ENCODE peak calls at places on chromosomes 2 and 18, in ten cellular contexts. R is COR-L47, K is NCI-H1092 treated with DMSO at 0.1 percent for 48 hours, O is NCI-H1105, J is T-helper 2 cell, Z is HCT116, F is B cell, Q is globus pallidus, H is Kasumi-1, P is EL. A is an unnamed sample.
A peak's percentile ranks its signal among the peaks of the same experiment; 100 is the strongest.

GRCh38 chr2:99153921-99154604 is 679 bp downstream of the TSGA10 start:
- DNase-seq in R (no peak), K (no peak), O (no peak), J (no peak), Z (no peak), F (no peak), Q (peak; percentile 9), H (no peak), P (no peak), A (peak; percentile 4)

GRCh38 chr18:34909637-34910364 is 131.4 kb upstream of the MAPRE2 start:
- DNase-seq in R (no peak), K (no peak), O (no peak), J (no peak), Z (no peak), F (no peak), Q (peak; percentile 35), H (no peak), P (no peak), A (peak; percentile 8)

GRCh38 chr18:70627100-70627802 is 338.4 kb downstream of the SOCS6 start:
- DNase-seq in R (peak; percentile 18), K (peak; percentile 24), O (no peak), J (no peak), Z (no peak), F (no peak), Q (no peak), H (no peak), P (no peak), A (no peak)

GRCh38 chr18:76992226-76993084 is 140.1 kb downstream of the MBP start:
- DNase-seq in R (no peak), K (no peak), O (no peak), J (no peak), Z (no peak), F (peak; percentile 24), Q (no peak), H (no peak), P (no peak), A (no peak)

GRCh38 chr2:175309799-175310198 is 128.3 kb upstream of the ATP5MC3 start:
- DNase-seq in R (peak; percentile 69), K (peak; percentile 63), O (peak; percentile 22), J (no peak), Z (peak; percentile 16), F (no peak), Q (peak; percentile 5), H (peak; percentile 82), P (peak; percentile 18), A (peak; percentile 39)

GRCh38 chr2:176734868-176735267 is 465.6 kb downstream of the MTX2 start:
- DNase-seq in R (no peak), K (no peak), O (no peak), J (no peak), Z (no peak), F (no peak), Q (no peak), H (no peak), P (no peak), A (no peak)

GRCh38 chr2:74513605-74514367 is 464 bp upstream of the TLX2 start:
- DNase-seq in R (no peak), K (no peak), O (no peak), J (no peak), Z (no peak), F (no peak), Q (no peak), H (no peak), P (no peak), A (peak; percentile 43)

GRCh38 chr2:69253033-69253535 is 133.9 kb downstream of the GFPT1 start:
- DNase-seq in R (no peak), K (no peak), O (no peak), J (no peak), Z (no peak), F (no peak), Q (no peak), H (no peak), P (peak; percentile 49), A (no peak)

GRCh38 chr18:63137999-63138448 is 181.5 kb downstream of the BCL2 start:
- DNase-seq in R (no peak), K (no peak), O (no peak), J (peak; percentile 74), Z (no peak), F (peak; percentile 71), Q (no peak), H (peak; percentile 91), P (no peak), A (no peak)

GRCh38 chr2:150389487-150389886 is 98.0 kb downstream of the RND3 start:
- DNase-seq in R (no peak), K (no peak), O (no peak), J (no peak), Z (no peak), F (no peak), Q (no peak), H (no peak), P (peak; percentile 46), A (no peak)

GRCh38 chr2:9251154-9252001 is 44.8 kb downstream of the ASAP2 start:
- DNase-seq in R (no peak), K (no peak), O (no peak), J (no peak), Z (no peak), F (peak; percentile 38), Q (no peak), H (no peak), P (peak; percentile 96), A (peak; percentile 93)

GRCh38 chr2:54559593-54560145 is 103.5 kb downstream of the SPTBN1 start:
- DNase-seq in R (no peak), K (peak; percentile 20), O (no peak), J (no peak), Z (no peak), F (no peak), Q (no peak), H (peak; percentile 77), P (peak; percentile 91), A (peak; percentile 78)

GRCh38 chr2:220191737-220192136 is 564.3 kb downstream of the SLC4A3 start:
- DNase-seq in R (no peak), K (no peak), O (no peak), J (no peak), Z (no peak), F (no peak), Q (no peak), H (no peak), P (no peak), A (no peak)

GRCh38 chr2:173077506-173078177 is 2.0 kb downstream of the MAP3K20 start:
- DNase-seq in R (no peak), K (no peak), O (no peak), J (no peak), Z (no peak), F (no peak), Q (no peak), H (no peak), P (peak; percentile 62), A (no peak)

GRCh38 chr2:111185496-111186022 is 64.8 kb downstream of the BCL2L11 start:
- DNase-seq in R (no peak), K (peak; percentile 75), O (peak; percentile 21), J (no peak), Z (no peak), F (no peak), Q (no peak), H (no peak), P (no peak), A (no peak)

GRCh38 chr2:128306931-128307460 is 11.7 kb downstream of the HS6ST1 start:
- DNase-seq in R (peak; percentile 31), K (no peak), O (no peak), J (no peak), Z (no peak), F (no peak), Q (no peak), H (no peak), P (no peak), A (no peak)

GRCh38 chr2:70043252-70043875 is 43.9 kb upstream of the PCBP1 start:
- DNase-seq in R (no peak), K (no peak), O (no peak), J (peak; percentile 44), Z (no peak), F (no peak), Q (no peak), H (peak; percentile 18), P (no peak), A (no peak)

GRCh38 chr2:210288376-210288775 is 26.6 kb downstream of the MYL1 start:
- DNase-seq in R (no peak), K (peak; percentile 21), O (peak; percentile 32), J (no peak), Z (no peak), F (no peak), Q (no peak), H (no peak), P (no peak), A (no peak)

GRCh38 chr18:11305507-11305906 is 156.1 kb upstream of the PIEZO2 start:
- DNase-seq in R (no peak), K (no peak), O (no peak), J (no peak), Z (no peak), F (no peak), Q (no peak), H (no peak), P (no peak), A (no peak)

GRCh38 chr2:157698430-157698829 is 69.8 kb upstream of the ACVR1C start:
- DNase-seq in R (no peak), K (no peak), O (no peak), J (no peak), Z (no peak), F (no peak), Q (no peak), H (no peak), P (no peak), A (no peak)

GRCh38 chr2:196230051-196230450 is 58.7 kb upstream of the STK17B start:
- DNase-seq in R (no peak), K (no peak), O (no peak), J (peak; percentile 77), Z (no peak), F (no peak), Q (no peak), H (no peak), P (no peak), A (no peak)

GRCh38 chr2:209663149-209663548 is 108.5 kb upstream of the UNC80 start:
- DNase-seq in R (peak; percentile 13), K (peak; percentile 29), O (no peak), J (no peak), Z (no peak), F (no peak), Q (no peak), H (no peak), P (peak; percentile 50), A (peak; percentile 46)

GRCh38 chr18:31386683-31387082 is 10.1 kb downstream of the DSG4 start:
- DNase-seq in R (no peak), K (no peak), O (no peak), J (no peak), Z (no peak), F (no peak), Q (no peak), H (no peak), P (no peak), A (no peak)

GRCh38 chr18:48868468-48869466 is 82.0 kb downstream of the SMAD7 start:
- DNase-seq in R (no peak), K (peak; percentile 25), O (no peak), J (peak; percentile 44), Z (no peak), F (peak; percentile 87), Q (no peak), H (peak; percentile 23), P (no peak), A (peak; percentile 23)

GRCh38 chr2:228516019-228516418 is 334.5 kb upstream of the SPHKAP start:
- DNase-seq in R (no peak), K (no peak), O (no peak), J (no peak), Z (no peak), F (no peak), Q (no peak), H (no peak), P (no peak), A (no peak)

GRCh38 chr2:69717902-69718301 is 24.0 kb upstream of the ANXA4 start:
- DNase-seq in R (no peak), K (no peak), O (no peak), J (no peak), Z (no peak), F (no peak), Q (no peak), H (no peak), P (peak; percentile 3), A (peak; percentile 66)

GRCh38 chr18:54607213-54607934 is 16.3 kb downstream of the DYNAP start:
- DNase-seq in R (peak; percentile 35), K (peak; percentile 11), O (no peak), J (no peak), Z (no peak), F (no peak), Q (no peak), H (no peak), P (no peak), A (peak; percentile 53)